ENCODE peak calls at places on chromosomes 16 and 17, in eight cellular contexts. Z, P, H, U, Y, I, X and G are unnamed samples.

GRCh38 chr17:30405161-30405560 is 26.4 kb downstream of the CPD start:
- DNase-seq in Z (no peak), P (no peak), H (no peak), U (no peak), Y (no peak), I (no peak), X (no peak), G (no peak)

GRCh38 chr16:15556130-15556529 is 86.8 kb downstream of the MARF1 start:
- DNase-seq in Z (no peak), P (no peak), H (no peak), U (no peak), Y (no peak), I (no peak), X (no peak), G (no peak)

GRCh38 chr17:75980188-75981018 is 1.4 kb downstream of the TEN1 start:
- DNase-seq in Z (no peak), P (no peak), H (no peak), U (no peak), Y (no peak), I (no peak), X (no peak), G (no peak)

GRCh38 chr16:70685938-70686375 is at the start of gene MTSS2:
- DNase-seq in Z (peak; percentile 92), P (peak; percentile 95), H (peak; percentile 84), U (no peak), Y (no peak), I (peak; percentile 76), X (peak; percentile 72), G (peak; percentile 77)

GRCh38 chr16:82041542-82041941 is 6.5 kb downstream of the HSD17B2 start:
- DNase-seq in Z (no peak), P (no peak), H (no peak), U (no peak), Y (no peak), I (no peak), X (no peak), G (no peak)

GRCh38 chr17:34171245-34171818 is 83.8 kb upstream of the CCL2 start:
- DNase-seq in Z (peak; percentile 49), P (peak; percentile 64), H (peak; percentile 45), U (peak; percentile 17), Y (peak; percentile 35), I (no peak), X (peak; percentile 64), G (peak; percentile 35)

GRCh38 chr17:81328925-81329278 is 33.8 kb upstream of the SLC38A10 start:
- DNase-seq in Z (no peak), P (no peak), H (no peak), U (no peak), Y (no peak), I (no peak), X (peak; percentile 49), G (no peak)

GRCh38 chr17:27756467-27757371 is 43.6 kb downstream of the NOS2 start:
- DNase-seq in Z (no peak), P (peak; percentile 77), H (no peak), U (peak; percentile 38), Y (peak; percentile 34), I (peak; percentile 30), X (peak; percentile 59), G (peak; percentile 5)

GRCh38 chr16:72110662-72111615 is 17.3 kb downstream of the DHX38 start:
- DNase-seq in Z (no peak), P (no peak), H (no peak), U (no peak), Y (no peak), I (no peak), X (no peak), G (no peak)

GRCh38 chr17:27256225-27257030 is 37.5 kb upstream of the WSB1 start:
- DNase-seq in Z (no peak), P (no peak), H (no peak), U (no peak), Y (no peak), I (no peak), X (no peak), G (no peak)

GRCh38 chr17:74394977-74395376 is 27.7 kb downstream of the GPR142 start:
- DNase-seq in Z (no peak), P (no peak), H (no peak), U (no peak), Y (no peak), I (peak; percentile 58), X (no peak), G (no peak)

GRCh38 chr17:7707446-7707845 is 2.4 kb downstream of the EFNB3 start:
- DNase-seq in Z (no peak), P (no peak), H (no peak), U (no peak), Y (no peak), I (no peak), X (no peak), G (no peak)

GRCh38 chr17:31061678-31062077 is 33.1 kb upstream of the NF1 start:
- DNase-seq in Z (no peak), P (no peak), H (no peak), U (no peak), Y (no peak), I (no peak), X (peak; percentile 8), G (no peak)

GRCh38 chr16:88886915-88887521 is 20.6 kb upstream of the PABPN1L start:
- DNase-seq in Z (no peak), P (peak; percentile 52), H (peak; percentile 85), U (no peak), Y (no peak), I (peak; percentile 68), X (no peak), G (no peak)

GRCh38 chr17:78661092-78661770 is 84.0 kb upstream of the DNAH17 start:
- DNase-seq in Z (no peak), P (no peak), H (no peak), U (no peak), Y (no peak), I (no peak), X (peak; percentile 81), G (no peak)

GRCh38 chr17:39629894-39630293 is 3.1 kb downstream of the PPP1R1B start:
- DNase-seq in Z (no peak), P (no peak), H (no peak), U (no peak), Y (no peak), I (no peak), X (no peak), G (no peak)

GRCh38 chr16:22782299-22782698 is 31.7 kb upstream of the HS3ST2 start:
- DNase-seq in Z (no peak), P (no peak), H (peak; percentile 36), U (no peak), Y (no peak), I (no peak), X (no peak), G (no peak)

GRCh38 chr17:60720763-60721531 is 43.3 kb downstream of the BCAS3 start:
- DNase-seq in Z (peak; percentile 40), P (peak; percentile 45), H (no peak), U (no peak), Y (no peak), I (no peak), X (peak; percentile 44), G (peak; percentile 33)

GRCh38 chr17:18184143-18185007 is 747 bp downstream of the ALKBH5 start:
- DNase-seq in Z (no peak), P (peak; percentile 49), H (peak; percentile 67), U (peak; percentile 54), Y (peak; percentile 37), I (peak; percentile 64), X (no peak), G (no peak)

GRCh38 chr17:45270828-45271418 is 9.0 kb upstream of the SPATA32 start:
- DNase-seq in Z (no peak), P (peak; percentile 58), H (no peak), U (peak; percentile 49), Y (no peak), I (no peak), X (no peak), G (no peak)

GRCh38 chr17:75526555-75527270 is 1.2 kb downstream of the LLGL2 start:
- DNase-seq in Z (no peak), P (no peak), H (no peak), U (no peak), Y (no peak), I (peak; percentile 83), X (no peak), G (no peak)

GRCh38 chr17:75594499-75595283 is 7.1 kb downstream of the MYO15B start:
- DNase-seq in Z (no peak), P (no peak), H (no peak), U (no peak), Y (no peak), I (peak; percentile 26), X (no peak), G (peak; percentile 27)

GRCh38 chr17:78568051-78568450 is 9.1 kb downstream of the DNAH17 start:
- DNase-seq in Z (no peak), P (no peak), H (no peak), U (no peak), Y (no peak), I (no peak), X (no peak), G (no peak)

GRCh38 chr16:86737083-86737482 is 158.7 kb downstream of the FOXL1 start:
- DNase-seq in Z (no peak), P (no peak), H (no peak), U (no peak), Y (no peak), I (no peak), X (no peak), G (no peak)

GRCh38 chr16:56163938-56164337 is 27.4 kb upstream of the GNAO1 start:
- DNase-seq in Z (no peak), P (no peak), H (no peak), U (no peak), Y (no peak), I (no peak), X (no peak), G (no peak)

GRCh38 chr16:23274968-23275367 is 27.1 kb upstream of the SCNN1B start:
- DNase-seq in Z (no peak), P (no peak), H (no peak), U (no peak), Y (no peak), I (no peak), X (no peak), G (no peak)

GRCh38 chr17:83054518-83055125 is 24.8 kb upstream of the METRNL start:
- DNase-seq in Z (no peak), P (no peak), H (peak; percentile 7), U (no peak), Y (no peak), I (no peak), X (no peak), G (no peak)

GRCh38 chr16:57938936-57939871 is 31.7 kb downstream of the CNGB1 start:
- DNase-seq in Z (peak; percentile 76), P (no peak), H (peak; percentile 82), U (no peak), Y (no peak), I (peak; percentile 70), X (peak; percentile 93), G (no peak)

GRCh38 chr16:20385844-20386832 is 18.4 kb downstream of the PDILT start:
- DNase-seq in Z (peak; percentile 28), P (peak; percentile 81), H (peak; percentile 62), U (peak; percentile 33), Y (peak; percentile 6), I (no peak), X (peak; percentile 57), G (peak; percentile 52)

GRCh38 chr16:27177031-27177774 is 26.1 kb upstream of the KDM8 start:
- DNase-seq in Z (peak; percentile 73), P (no peak), H (no peak), U (no peak), Y (no peak), I (no peak), X (peak; percentile 79), G (no peak)

GRCh38 chr17:10614536-10615155 is 42.5 kb downstream of the MYH3 start:
- DNase-seq in Z (peak; percentile 27), P (peak; percentile 72), H (peak; percentile 27), U (no peak), Y (peak; percentile 16), I (no peak), X (peak; percentile 68), G (peak; percentile 20)

GRCh38 chr17:3667366-3668278 is 756 bp downstream of the TAX1BP3 start:
- DNase-seq in Z (peak; percentile 89), P (peak; percentile 84), H (peak; percentile 94), U (no peak), Y (no peak), I (peak; percentile 92), X (peak; percentile 88), G (no peak)

GRCh38 chr17:81440511-81441244 is 45.4 kb downstream of the BAHCC1 start:
- DNase-seq in Z (no peak), P (peak; percentile 74), H (no peak), U (no peak), Y (no peak), I (no peak), X (no peak), G (peak; percentile 46)

GRCh38 chr16:555528-556478 is 4.4 kb upstream of the PRR35 start:
- DNase-seq in Z (no peak), P (peak; percentile 35), H (no peak), U (no peak), Y (no peak), I (no peak), X (no peak), G (no peak)